ENCODE peak calls at places on chromosome 17, in ten cellular contexts. X is AG04449, E is T-helper 1 cell, D is astrocyte, Z is EL, W is T-helper 17 cell, V is T-cell, O is tibial nerve, A is NCI-H524 treated with DMSO at 0.1 percent for 48 hours, K is retina. C is an unnamed sample.

GRCh38 chr17:76584427-76585047 is 1.1 kb downstream of the ST6GALNAC2 start:
- DNase-seq in X (no peak), E (no peak), D (no peak), Z (no peak), W (no peak), V (no peak), O (no peak), A (no peak), K (no peak), C (no peak)

GRCh38 chr17:63442549-63443035 is 3.5 kb downstream of the CYB561 start:
- DNase-seq in X (no peak), E (no peak), D (no peak), Z (no peak), W (no peak), V (no peak), O (no peak), A (no peak), K (peak), C (no peak)

GRCh38 chr17:72087876-72088275 is 32.9 kb upstream of the SOX9 start:
- DNase-seq in X (no peak), E (no peak), D (no peak), Z (no peak), W (no peak), V (no peak), O (no peak), A (no peak), K (no peak), C (no peak)

GRCh38 chr17:82775033-82775823 is 23.4 kb downstream of the TBCD start:
- DNase-seq in X (no peak), E (no peak), D (peak), Z (peak), W (no peak), V (no peak), O (peak), A (no peak), K (peak), C (peak)

GRCh38 chr17:50319630-50320029 is 26.3 kb upstream of the XYLT2 start:
- DNase-seq in X (no peak), E (no peak), D (no peak), Z (no peak), W (no peak), V (no peak), O (no peak), A (no peak), K (no peak), C (no peak)

GRCh38 chr17:6712058-6712853 is 913 bp downstream of the SLC13A5 start:
- DNase-seq in X (no peak), E (no peak), D (peak), Z (peak), W (no peak), V (no peak), O (no peak), A (no peak), K (peak), C (peak)

GRCh38 chr17:27475981-27476895 is 20.0 kb downstream of the KSR1 start:
- DNase-seq in X (no peak), E (no peak), D (no peak), Z (no peak), W (no peak), V (no peak), O (no peak), A (peak), K (no peak), C (no peak)

GRCh38 chr17:78708510-78708973 is 73.5 kb downstream of the CYTH1 start:
- DNase-seq in X (peak), E (peak), D (peak), Z (peak), W (peak), V (peak), O (peak), A (peak), K (peak), C (peak)